ENCODE peak calls at places on chromosomes 3 and 15, in ten cellular contexts. One of them, this sample, is unnamed.

GRCh38 chr3:55305714-55306485 is 181.2 kb downstream of the WNT5A start:
- DNase-seq in AG04450: no peak
- DNase-seq in GM12865: no peak
- DNase-seq in activated T-helper 1 cell treated with anti-CD3 and anti-CD28 coated beads, Interleukin-2, amount 50 U/mL, for 16 hours: no peak
- DNase-seq in stimulated activated CD8-positive, alpha-beta memory T cell treated with anti-CD3 and anti-CD28 coated beads, Interleukin-7, amount 100 ng/mL, for 4 hours: no peak
- DNase-seq in myocyte: no peak
- DNase-seq in aorta: no peak
- DNase-seq in H9: no peak
- DNase-seq in HEK293T: no peak
- DNase-seq in amygdala: peak; percentile 4
- DNase-seq in this sample: no peak

GRCh38 chr3:111236833-111237713 is 165.5 kb downstream of the NECTIN3 start:
- DNase-seq in amygdala: no peak
- DNase-seq in GM12865: no peak
- DNase-seq in aorta: no peak
- DNase-seq in activated T-helper 1 cell treated with anti-CD3 and anti-CD28 coated beads, Interleukin-2, amount 50 U/mL, for 16 hours: no peak
- DNase-seq in H9: no peak
- DNase-seq in HEK293T: no peak
- DNase-seq in stimulated activated CD8-positive, alpha-beta memory T cell treated with anti-CD3 and anti-CD28 coated beads, Interleukin-7, amount 100 ng/mL, for 4 hours: no peak
- DNase-seq in AG04450: no peak
- DNase-seq in myocyte: peak; percentile 18
- DNase-seq in this sample: no peak

GRCh38 chr3:55489804-55490132 is 2.7 kb upstream of the WNT5A start:
- DNase-seq in AG04450: no peak
- DNase-seq in aorta: no peak
- DNase-seq in HEK293T: no peak
- DNase-seq in GM12865: no peak
- DNase-seq in amygdala: no peak
- DNase-seq in activated T-helper 1 cell treated with anti-CD3 and anti-CD28 coated beads, Interleukin-2, amount 50 U/mL, for 16 hours: no peak
- DNase-seq in H9: peak; percentile 72
- DNase-seq in stimulated activated CD8-positive, alpha-beta memory T cell treated with anti-CD3 and anti-CD28 coated beads, Interleukin-7, amount 100 ng/mL, for 4 hours: no peak
- DNase-seq in myocyte: no peak
- DNase-seq in this sample: no peak

GRCh38 chr15:47813985-47814384 is 96.7 kb downstream of the SEMA6D start:
- DNase-seq in activated T-helper 1 cell treated with anti-CD3 and anti-CD28 coated beads, Interleukin-2, amount 50 U/mL, for 16 hours: no peak
- DNase-seq in HEK293T: no peak
- DNase-seq in H9: no peak
- DNase-seq in stimulated activated CD8-positive, alpha-beta memory T cell treated with anti-CD3 and anti-CD28 coated beads, Interleukin-7, amount 100 ng/mL, for 4 hours: no peak
- DNase-seq in GM12865: peak; percentile 83
- DNase-seq in myocyte: peak; percentile 24
- DNase-seq in AG04450: no peak
- DNase-seq in aorta: no peak
- DNase-seq in amygdala: no peak
- DNase-seq in this sample: no peak

GRCh38 chr3:30743641-30744317 is 137.4 kb downstream of the TGFBR2 start:
- DNase-seq in amygdala: no peak
- DNase-seq in GM12865: no peak
- DNase-seq in H9: no peak
- DNase-seq in stimulated activated CD8-positive, alpha-beta memory T cell treated with anti-CD3 and anti-CD28 coated beads, Interleukin-7, amount 100 ng/mL, for 4 hours: no peak
- DNase-seq in AG04450: no peak
- DNase-seq in myocyte: no peak
- DNase-seq in activated T-helper 1 cell treated with anti-CD3 and anti-CD28 coated beads, Interleukin-2, amount 50 U/mL, for 16 hours: no peak
- DNase-seq in aorta: no peak
- DNase-seq in HEK293T: no peak
- DNase-seq in this sample: no peak

GRCh38 chr3:190001426-190001825 is 119.3 kb downstream of the P3H2 start:
- DNase-seq in AG04450: no peak
- DNase-seq in amygdala: no peak
- DNase-seq in myocyte: no peak
- DNase-seq in stimulated activated CD8-positive, alpha-beta memory T cell treated with anti-CD3 and anti-CD28 coated beads, Interleukin-7, amount 100 ng/mL, for 4 hours: no peak
- DNase-seq in activated T-helper 1 cell treated with anti-CD3 and anti-CD28 coated beads, Interleukin-2, amount 50 U/mL, for 16 hours: no peak
- DNase-seq in GM12865: peak; percentile 71
- DNase-seq in aorta: no peak
- DNase-seq in HEK293T: no peak
- DNase-seq in H9: no peak
- DNase-seq in this sample: no peak

GRCh38 chr15:71889385-71889784 is 79.0 kb downstream of the NR2E3 start:
- DNase-seq in stimulated activated CD8-positive, alpha-beta memory T cell treated with anti-CD3 and anti-CD28 coated beads, Interleukin-7, amount 100 ng/mL, for 4 hours: no peak
- DNase-seq in aorta: no peak
- DNase-seq in AG04450: no peak
- DNase-seq in amygdala: no peak
- DNase-seq in myocyte: no peak
- DNase-seq in activated T-helper 1 cell treated with anti-CD3 and anti-CD28 coated beads, Interleukin-2, amount 50 U/mL, for 16 hours: no peak
- DNase-seq in HEK293T: no peak
- DNase-seq in GM12865: no peak
- DNase-seq in H9: no peak
- DNase-seq in this sample: no peak

GRCh38 chr15:74835312-74835823 is 7.6 kb downstream of the ULK3 start:
- DNase-seq in aorta: peak; percentile 84
- DNase-seq in HEK293T: peak; percentile 89
- DNase-seq in H9: peak; percentile 94
- DNase-seq in myocyte: peak; percentile 61
- DNase-seq in activated T-helper 1 cell treated with anti-CD3 and anti-CD28 coated beads, Interleukin-2, amount 50 U/mL, for 16 hours: no peak
- DNase-seq in GM12865: peak; percentile 49
- DNase-seq in stimulated activated CD8-positive, alpha-beta memory T cell treated with anti-CD3 and anti-CD28 coated beads, Interleukin-7, amount 100 ng/mL, for 4 hours: peak; percentile 12
- DNase-seq in amygdala: no peak
- DNase-seq in AG04450: no peak
- DNase-seq in this sample: peak; percentile 74

GRCh38 chr3:37768107-37768809 is 93.4 kb upstream of the CTDSPL start:
- DNase-seq in amygdala: no peak
- DNase-seq in activated T-helper 1 cell treated with anti-CD3 and anti-CD28 coated beads, Interleukin-2, amount 50 U/mL, for 16 hours: no peak
- DNase-seq in HEK293T: peak; percentile 54
- DNase-seq in aorta: no peak
- DNase-seq in stimulated activated CD8-positive, alpha-beta memory T cell treated with anti-CD3 and anti-CD28 coated beads, Interleukin-7, amount 100 ng/mL, for 4 hours: no peak
- DNase-seq in GM12865: no peak
- DNase-seq in myocyte: peak; percentile 56
- DNase-seq in AG04450: peak; percentile 6
- DNase-seq in H9: no peak
- DNase-seq in this sample: no peak

GRCh38 chr15:67144609-67145306 is 79.4 kb downstream of the SMAD3 start:
- DNase-seq in amygdala: no peak
- DNase-seq in myocyte: peak; percentile 98
- DNase-seq in AG04450: peak; percentile 85
- DNase-seq in H9: peak; percentile 67
- DNase-seq in stimulated activated CD8-positive, alpha-beta memory T cell treated with anti-CD3 and anti-CD28 coated beads, Interleukin-7, amount 100 ng/mL, for 4 hours: no peak
- DNase-seq in aorta: no peak
- DNase-seq in GM12865: no peak
- DNase-seq in HEK293T: no peak
- DNase-seq in activated T-helper 1 cell treated with anti-CD3 and anti-CD28 coated beads, Interleukin-2, amount 50 U/mL, for 16 hours: no peak
- DNase-seq in this sample: no peak

GRCh38 chr3:127747751-127748521 is 74.4 kb downstream of the MGLL start:
- DNase-seq in myocyte: peak; percentile 93
- DNase-seq in H9: no peak
- DNase-seq in AG04450: peak; percentile 69
- DNase-seq in GM12865: no peak
- DNase-seq in activated T-helper 1 cell treated with anti-CD3 and anti-CD28 coated beads, Interleukin-2, amount 50 U/mL, for 16 hours: no peak
- DNase-seq in HEK293T: no peak
- DNase-seq in amygdala: no peak
- DNase-seq in stimulated activated CD8-positive, alpha-beta memory T cell treated with anti-CD3 and anti-CD28 coated beads, Interleukin-7, amount 100 ng/mL, for 4 hours: no peak
- DNase-seq in aorta: peak; percentile 92
- DNase-seq in this sample: no peak

GRCh38 chr3:17798000-17798399 is 55.6 kb upstream of the TBC1D5 start:
- DNase-seq in aorta: no peak
- DNase-seq in AG04450: no peak
- DNase-seq in amygdala: no peak
- DNase-seq in HEK293T: no peak
- DNase-seq in myocyte: no peak
- DNase-seq in stimulated activated CD8-positive, alpha-beta memory T cell treated with anti-CD3 and anti-CD28 coated beads, Interleukin-7, amount 100 ng/mL, for 4 hours: no peak
- DNase-seq in H9: peak; percentile 74
- DNase-seq in activated T-helper 1 cell treated with anti-CD3 and anti-CD28 coated beads, Interleukin-2, amount 50 U/mL, for 16 hours: no peak
- DNase-seq in GM12865: peak; percentile 25
- DNase-seq in this sample: peak; percentile 63

GRCh38 chr3:45020534-45020933 is 5.6 kb upstream of the CLEC3B start:
- DNase-seq in GM12865: no peak
- DNase-seq in amygdala: no peak
- DNase-seq in AG04450: no peak
- DNase-seq in activated T-helper 1 cell treated with anti-CD3 and anti-CD28 coated beads, Interleukin-2, amount 50 U/mL, for 16 hours: no peak
- DNase-seq in HEK293T: no peak
- DNase-seq in aorta: no peak
- DNase-seq in myocyte: no peak
- DNase-seq in H9: no peak
- DNase-seq in stimulated activated CD8-positive, alpha-beta memory T cell treated with anti-CD3 and anti-CD28 coated beads, Interleukin-7, amount 100 ng/mL, for 4 hours: no peak
- DNase-seq in this sample: no peak

GRCh38 chr3:136624894-136625815 is 127.0 kb downstream of the STAG1 start:
- DNase-seq in aorta: no peak
- DNase-seq in amygdala: no peak
- DNase-seq in H9: no peak
- DNase-seq in GM12865: peak; percentile 8
- DNase-seq in stimulated activated CD8-positive, alpha-beta memory T cell treated with anti-CD3 and anti-CD28 coated beads, Interleukin-7, amount 100 ng/mL, for 4 hours: no peak
- DNase-seq in AG04450: no peak
- DNase-seq in myocyte: peak; percentile 11
- DNase-seq in activated T-helper 1 cell treated with anti-CD3 and anti-CD28 coated beads, Interleukin-2, amount 50 U/mL, for 16 hours: no peak
- DNase-seq in HEK293T: no peak
- DNase-seq in this sample: no peak

GRCh38 chr3:104556372-104557078 is 810.2 kb upstream of the ALCAM start:
- DNase-seq in stimulated activated CD8-positive, alpha-beta memory T cell treated with anti-CD3 and anti-CD28 coated beads, Interleukin-7, amount 100 ng/mL, for 4 hours: no peak
- DNase-seq in activated T-helper 1 cell treated with anti-CD3 and anti-CD28 coated beads, Interleukin-2, amount 50 U/mL, for 16 hours: no peak
- DNase-seq in aorta: no peak
- DNase-seq in HEK293T: no peak
- DNase-seq in GM12865: no peak
- DNase-seq in AG04450: no peak
- DNase-seq in myocyte: peak; percentile 22
- DNase-seq in amygdala: no peak
- DNase-seq in H9: no peak
- DNase-seq in this sample: no peak

GRCh38 chr3:127598841-127599570 is 795 bp downstream of the MCM2 start:
- DNase-seq in stimulated activated CD8-positive, alpha-beta memory T cell treated with anti-CD3 and anti-CD28 coated beads, Interleukin-7, amount 100 ng/mL, for 4 hours: no peak
- DNase-seq in HEK293T: no peak
- DNase-seq in myocyte: no peak
- DNase-seq in AG04450: no peak
- DNase-seq in aorta: no peak
- DNase-seq in activated T-helper 1 cell treated with anti-CD3 and anti-CD28 coated beads, Interleukin-2, amount 50 U/mL, for 16 hours: no peak
- DNase-seq in H9: no peak
- DNase-seq in GM12865: no peak
- DNase-seq in amygdala: no peak
- DNase-seq in this sample: no peak

GRCh38 chr3:186551387-186551786 is 7.2 kb upstream of the CRYGS start:
- DNase-seq in AG04450: no peak
- DNase-seq in activated T-helper 1 cell treated with anti-CD3 and anti-CD28 coated beads, Interleukin-2, amount 50 U/mL, for 16 hours: no peak
- DNase-seq in H9: no peak
- DNase-seq in amygdala: no peak
- DNase-seq in HEK293T: no peak
- DNase-seq in stimulated activated CD8-positive, alpha-beta memory T cell treated with anti-CD3 and anti-CD28 coated beads, Interleukin-7, amount 100 ng/mL, for 4 hours: no peak
- DNase-seq in GM12865: no peak
- DNase-seq in aorta: no peak
- DNase-seq in myocyte: no peak
- DNase-seq in this sample: no peak

GRCh38 chr3:113717818-113718217 is 21.4 kb upstream of the USF3 start:
- DNase-seq in aorta: no peak
- DNase-seq in H9: no peak
- DNase-seq in AG04450: no peak
- DNase-seq in GM12865: no peak
- DNase-seq in amygdala: no peak
- DNase-seq in HEK293T: no peak
- DNase-seq in stimulated activated CD8-positive, alpha-beta memory T cell treated with anti-CD3 and anti-CD28 coated beads, Interleukin-7, amount 100 ng/mL, for 4 hours: no peak
- DNase-seq in activated T-helper 1 cell treated with anti-CD3 and anti-CD28 coated beads, Interleukin-2, amount 50 U/mL, for 16 hours: no peak
- DNase-seq in myocyte: no peak
- DNase-seq in this sample: no peak

GRCh38 chr3:111812680-111813079 is 46.4 kb upstream of the PHLDB2 start:
- DNase-seq in GM12865: no peak
- DNase-seq in HEK293T: no peak
- DNase-seq in activated T-helper 1 cell treated with anti-CD3 and anti-CD28 coated beads, Interleukin-2, amount 50 U/mL, for 16 hours: no peak
- DNase-seq in myocyte: no peak
- DNase-seq in stimulated activated CD8-positive, alpha-beta memory T cell treated with anti-CD3 and anti-CD28 coated beads, Interleukin-7, amount 100 ng/mL, for 4 hours: no peak
- DNase-seq in amygdala: no peak
- DNase-seq in H9: no peak
- DNase-seq in AG04450: no peak
- DNase-seq in aorta: no peak
- DNase-seq in this sample: no peak

GRCh38 chr3:50127251-50127671 is 27.9 kb upstream of the SEMA3F start:
- DNase-seq in stimulated activated CD8-positive, alpha-beta memory T cell treated with anti-CD3 and anti-CD28 coated beads, Interleukin-7, amount 100 ng/mL, for 4 hours: no peak
- DNase-seq in GM12865: no peak
- DNase-seq in activated T-helper 1 cell treated with anti-CD3 and anti-CD28 coated beads, Interleukin-2, amount 50 U/mL, for 16 hours: no peak
- DNase-seq in myocyte: no peak
- DNase-seq in HEK293T: no peak
- DNase-seq in amygdala: no peak
- DNase-seq in aorta: no peak
- DNase-seq in AG04450: no peak
- DNase-seq in H9: no peak
- DNase-seq in this sample: no peak

GRCh38 chr15:83230242-83230641 is 22.6 kb upstream of the HDGFL3 start:
- DNase-seq in HEK293T: no peak
- DNase-seq in AG04450: no peak
- DNase-seq in GM12865: no peak
- DNase-seq in H9: no peak
- DNase-seq in amygdala: no peak
- DNase-seq in activated T-helper 1 cell treated with anti-CD3 and anti-CD28 coated beads, Interleukin-2, amount 50 U/mL, for 16 hours: no peak
- DNase-seq in stimulated activated CD8-positive, alpha-beta memory T cell treated with anti-CD3 and anti-CD28 coated beads, Interleukin-7, amount 100 ng/mL, for 4 hours: no peak
- DNase-seq in myocyte: no peak
- DNase-seq in aorta: no peak
- DNase-seq in this sample: no peak

GRCh38 chr3:158864492-158864891 is 62.6 kb downstream of the MFSD1 start:
- DNase-seq in myocyte: no peak
- DNase-seq in amygdala: no peak
- DNase-seq in H9: no peak
- DNase-seq in AG04450: no peak
- DNase-seq in GM12865: no peak
- DNase-seq in HEK293T: no peak
- DNase-seq in stimulated activated CD8-positive, alpha-beta memory T cell treated with anti-CD3 and anti-CD28 coated beads, Interleukin-7, amount 100 ng/mL, for 4 hours: no peak
- DNase-seq in activated T-helper 1 cell treated with anti-CD3 and anti-CD28 coated beads, Interleukin-2, amount 50 U/mL, for 16 hours: no peak
- DNase-seq in aorta: no peak
- DNase-seq in this sample: no peak

GRCh38 chr15:75776075-75776443 is 63.4 kb upstream of the CSPG4 start:
- DNase-seq in amygdala: no peak
- DNase-seq in stimulated activated CD8-positive, alpha-beta memory T cell treated with anti-CD3 and anti-CD28 coated beads, Interleukin-7, amount 100 ng/mL, for 4 hours: no peak
- DNase-seq in myocyte: peak; percentile 12
- DNase-seq in AG04450: no peak
- DNase-seq in H9: no peak
- DNase-seq in activated T-helper 1 cell treated with anti-CD3 and anti-CD28 coated beads, Interleukin-2, amount 50 U/mL, for 16 hours: no peak
- DNase-seq in aorta: no peak
- DNase-seq in GM12865: no peak
- DNase-seq in HEK293T: no peak
- DNase-seq in this sample: no peak

GRCh38 chr3:137761563-137762503 is 2.3 kb upstream of the SOX14 start:
- DNase-seq in HEK293T: no peak
- DNase-seq in activated T-helper 1 cell treated with anti-CD3 and anti-CD28 coated beads, Interleukin-2, amount 50 U/mL, for 16 hours: no peak
- DNase-seq in myocyte: no peak
- DNase-seq in AG04450: no peak
- DNase-seq in H9: peak; percentile 37
- DNase-seq in stimulated activated CD8-positive, alpha-beta memory T cell treated with anti-CD3 and anti-CD28 coated beads, Interleukin-7, amount 100 ng/mL, for 4 hours: no peak
- DNase-seq in aorta: no peak
- DNase-seq in amygdala: no peak
- DNase-seq in GM12865: no peak
- DNase-seq in this sample: no peak

GRCh38 chr3:62451211-62451892 is 78.0 kb upstream of the FEZF2 start:
- DNase-seq in activated T-helper 1 cell treated with anti-CD3 and anti-CD28 coated beads, Interleukin-2, amount 50 U/mL, for 16 hours: no peak
- DNase-seq in myocyte: no peak
- DNase-seq in AG04450: no peak
- DNase-seq in aorta: no peak
- DNase-seq in GM12865: no peak
- DNase-seq in HEK293T: no peak
- DNase-seq in stimulated activated CD8-positive, alpha-beta memory T cell treated with anti-CD3 and anti-CD28 coated beads, Interleukin-7, amount 100 ng/mL, for 4 hours: no peak
- DNase-seq in amygdala: no peak
- DNase-seq in H9: no peak
- DNase-seq in this sample: no peak

GRCh38 chr3:88149146-88149515 is 628 bp upstream of the C3orf38 start:
- DNase-seq in myocyte: no peak
- DNase-seq in H9: no peak
- DNase-seq in amygdala: no peak
- DNase-seq in AG04450: no peak
- DNase-seq in HEK293T: peak; percentile 36
- DNase-seq in aorta: no peak
- DNase-seq in GM12865: no peak
- DNase-seq in activated T-helper 1 cell treated with anti-CD3 and anti-CD28 coated beads, Interleukin-2, amount 50 U/mL, for 16 hours: no peak
- DNase-seq in stimulated activated CD8-positive, alpha-beta memory T cell treated with anti-CD3 and anti-CD28 coated beads, Interleukin-7, amount 100 ng/mL, for 4 hours: no peak
- DNase-seq in this sample: no peak

GRCh38 chr3:170918715-170919114 is 10.3 kb upstream of the EIF5A2 start:
- DNase-seq in HEK293T: no peak
- DNase-seq in GM12865: no peak
- DNase-seq in myocyte: no peak
- DNase-seq in activated T-helper 1 cell treated with anti-CD3 and anti-CD28 coated beads, Interleukin-2, amount 50 U/mL, for 16 hours: no peak
- DNase-seq in stimulated activated CD8-positive, alpha-beta memory T cell treated with anti-CD3 and anti-CD28 coated beads, Interleukin-7, amount 100 ng/mL, for 4 hours: no peak
- DNase-seq in aorta: no peak
- DNase-seq in AG04450: no peak
- DNase-seq in H9: no peak
- DNase-seq in amygdala: no peak
- DNase-seq in this sample: no peak

GRCh38 chr3:113954091-113954685 is 6.4 kb downstream of the ZDHHC23 start:
- DNase-seq in activated T-helper 1 cell treated with anti-CD3 and anti-CD28 coated beads, Interleukin-2, amount 50 U/mL, for 16 hours: no peak
- DNase-seq in aorta: no peak
- DNase-seq in GM12865: no peak
- DNase-seq in amygdala: peak; percentile 18
- DNase-seq in myocyte: peak; percentile 13
- DNase-seq in HEK293T: no peak
- DNase-seq in AG04450: no peak
- DNase-seq in stimulated activated CD8-positive, alpha-beta memory T cell treated with anti-CD3 and anti-CD28 coated beads, Interleukin-7, amount 100 ng/mL, for 4 hours: no peak
- DNase-seq in H9: no peak
- DNase-seq in this sample: no peak

This sample was measured in Karpas-422.